ENCODE peak calls at places on chromosomes 5 and 9, in six cellular contexts. V, P, S, T, W and R are unnamed samples.

GRCh38 chr5:105503950-105504349 is 1941.4 kb upstream of the NUDT12 start:
- DNase-seq in S (no peak), W (no peak), P (no peak), T (no peak), V (no peak), R (no peak)

GRCh38 chr5:149371296-149371962 is 7.7 kb downstream of the IL17B start:
- DNase-seq in T (peak; percentile 60), V (no peak), W (peak; percentile 79), P (peak; percentile 65), S (peak; percentile 32), R (peak; percentile 30)

GRCh38 chr5:93723005-93723404 is 18.4 kb downstream of the POU5F2 start:
- DNase-seq in W (no peak), S (peak; percentile 33), P (no peak), T (no peak), V (no peak), R (no peak)

GRCh38 chr5:31554552-31554951 is 22.5 kb downstream of the C5orf22 start:
- DNase-seq in W (no peak), S (no peak), P (no peak), T (no peak), V (no peak), R (no peak)

GRCh38 chr9:89676281-89676680 is 71.5 kb downstream of the GADD45G start:
- DNase-seq in T (peak; percentile 96), W (peak; percentile 90), S (no peak), V (no peak), P (no peak), R (no peak)

GRCh38 chr5:181207214-181207959 is 2.4 kb upstream of the TRIM7 start:
- DNase-seq in V (peak; percentile 80), W (peak; percentile 86), P (peak; percentile 83), S (peak; percentile 92), T (peak; percentile 72), R (no peak)

GRCh38 chr5:142120247-142120935 is 11.8 kb downstream of the NDFIP1 start:
- DNase-seq in W (no peak), P (no peak), S (peak; percentile 19), T (no peak), V (no peak), R (no peak)

GRCh38 chr5:140039561-140039960 is 3.5 kb downstream of the NRG2 start:
- DNase-seq in V (no peak), T (no peak), S (no peak), P (no peak), W (no peak), R (no peak)

GRCh38 chr9:119284118-119284517 is 85.1 kb downstream of the BRINP1 start:
- DNase-seq in S (no peak), T (no peak), V (no peak), W (no peak), P (no peak), R (no peak)

GRCh38 chr5:126575644-126576043 is 19.4 kb downstream of the ALDH7A1 start:
- DNase-seq in S (no peak), P (no peak), V (no peak), T (no peak), W (no peak), R (no peak)

DNA sequence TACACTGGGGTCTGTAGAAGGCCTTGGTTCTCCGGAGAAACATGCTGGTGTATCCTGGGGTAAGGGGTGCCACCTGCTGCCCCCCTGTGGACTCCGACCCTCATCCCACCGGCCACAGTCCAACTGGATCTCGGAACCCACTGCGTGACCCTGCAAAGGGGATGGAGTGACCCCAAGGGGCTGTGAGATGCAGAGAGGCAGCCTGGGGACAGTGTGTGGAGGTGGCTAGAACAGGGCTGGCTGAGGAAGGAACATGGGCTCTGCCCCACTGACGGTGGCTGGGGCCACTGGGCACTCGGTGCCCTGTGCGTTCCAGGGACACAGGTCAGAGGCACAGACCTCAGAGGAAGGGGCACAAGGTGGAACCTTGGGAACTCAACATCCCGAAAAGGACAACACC is 2.3 kb downstream of the NACC2 start:
- DNase-seq in P (peak; percentile 8), T (no peak), V (no peak), W (no peak), S (no peak), R (no peak)
- TF ChIP-seq CTCF in P (no peak), T (no peak), V (no peak), W (peak; percentile 6), S (no peak), R (no peak)

GRCh38 chr5:172764861-172765765 is 5.9 kb downstream of the DUSP1 start:
- DNase-seq in S (peak; percentile 100), V (peak; percentile 99), T (peak; percentile 98), P (peak; percentile 99), W (peak; percentile 96), R (peak; percentile 90)
- TF ChIP-seq CTCF in S (no peak), V (no peak), T (no peak), P (no peak), W (no peak), R (no peak)

GRCh38 chr5:160619381-160619780 is 197.7 kb downstream of the PTTG1 start:
- DNase-seq in W (no peak), V (no peak), T (no peak), S (no peak), P (no peak), R (no peak)

GRCh38 chr5:160621503-160621902 is 199.8 kb downstream of the PTTG1 start:
- DNase-seq in T (no peak), W (no peak), S (no peak), V (no peak), P (no peak), R (no peak)

GRCh38 chr5:160616712-160617497 is 195.2 kb downstream of the PTTG1 start:
- DNase-seq in P (no peak), T (no peak), S (no peak), V (no peak), W (no peak), R (no peak)

DNA sequence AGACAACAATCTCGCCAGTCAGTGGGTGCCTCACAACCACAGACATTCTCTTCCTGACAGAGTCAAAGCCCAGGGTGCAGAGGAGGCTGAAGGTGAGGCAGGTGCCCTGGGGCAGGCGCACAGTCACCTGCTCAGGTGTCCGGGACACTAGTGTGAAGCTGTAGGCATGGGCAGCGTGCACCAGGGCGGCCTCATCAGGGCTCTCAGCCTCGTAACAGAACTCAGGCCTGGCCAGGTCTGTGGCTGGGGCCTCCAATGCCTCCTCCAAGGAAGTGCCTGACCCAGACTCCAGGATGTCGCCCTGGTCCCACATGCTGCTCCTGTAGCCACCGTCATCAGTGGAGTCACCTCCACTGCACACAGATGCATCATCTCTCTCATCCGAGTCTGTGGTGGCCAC is 198.7 kb downstream of the PTTG1 start:
- DNase-seq in V (no peak), W (no peak), P (no peak), S (no peak), T (no peak), R (no peak)
- TF ChIP-seq CTCF in V (no peak), W (no peak), P (no peak), S (no peak), T (no peak), R (no peak)

GRCh38 chr9:71816782-71817549 is 48.7 kb upstream of the CEMIP2 start:
- DNase-seq in V (no peak), W (peak; percentile 69), T (peak; percentile 17), S (no peak), P (no peak), R (no peak)

GRCh38 chr9:71822935-71823334 is 54.6 kb upstream of the CEMIP2 start:
- DNase-seq in P (no peak), T (no peak), S (no peak), V (no peak), W (no peak), R (no peak)

GRCh38 chr9:71820516-71820915 is 52.2 kb upstream of the CEMIP2 start:
- DNase-seq in V (no peak), P (no peak), S (no peak), T (no peak), W (no peak), R (no peak)

GRCh38 chr9:71822455-71822854 is 54.1 kb upstream of the CEMIP2 start:
- DNase-seq in W (no peak), V (no peak), S (no peak), P (no peak), T (no peak), R (no peak)

GRCh38 chr9:71819115-71819739 is 50.9 kb upstream of the CEMIP2 start:
- DNase-seq in T (peak; percentile 48), P (peak; percentile 42), V (no peak), W (no peak), S (peak; percentile 36), R (peak; percentile 15)
- TF ChIP-seq CTCF in T (peak; percentile 74), P (peak; percentile 88), V (peak; percentile 69), W (peak; percentile 81), S (peak; percentile 93), R (peak; percentile 83)

DNA sequence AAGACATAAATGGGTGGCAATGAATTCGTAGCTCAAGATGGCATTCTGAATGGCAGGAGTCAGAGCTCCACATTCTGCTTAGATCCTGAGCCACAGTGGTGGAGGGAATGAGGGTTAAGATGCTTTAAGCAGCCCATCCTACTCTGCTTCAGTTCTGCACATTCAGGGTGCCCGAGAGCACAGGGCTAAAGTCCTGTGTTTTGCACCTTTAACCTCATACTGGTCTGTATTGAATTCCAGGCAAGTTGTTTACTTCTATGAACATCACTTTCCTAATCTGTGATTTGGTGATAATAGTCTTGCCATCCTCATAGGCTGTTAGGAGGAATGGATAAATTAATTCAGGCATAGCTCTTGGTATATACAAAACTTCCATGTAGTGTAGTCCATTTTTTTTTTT is 321.6 kb upstream of the CD180 start:
- DNase-seq in V (no peak), W (no peak), T (no peak), P (no peak), S (no peak), R (no peak)
- TF ChIP-seq CTCF in V (no peak), W (no peak), T (no peak), P (no peak), S (no peak), R (no peak)

DNA sequence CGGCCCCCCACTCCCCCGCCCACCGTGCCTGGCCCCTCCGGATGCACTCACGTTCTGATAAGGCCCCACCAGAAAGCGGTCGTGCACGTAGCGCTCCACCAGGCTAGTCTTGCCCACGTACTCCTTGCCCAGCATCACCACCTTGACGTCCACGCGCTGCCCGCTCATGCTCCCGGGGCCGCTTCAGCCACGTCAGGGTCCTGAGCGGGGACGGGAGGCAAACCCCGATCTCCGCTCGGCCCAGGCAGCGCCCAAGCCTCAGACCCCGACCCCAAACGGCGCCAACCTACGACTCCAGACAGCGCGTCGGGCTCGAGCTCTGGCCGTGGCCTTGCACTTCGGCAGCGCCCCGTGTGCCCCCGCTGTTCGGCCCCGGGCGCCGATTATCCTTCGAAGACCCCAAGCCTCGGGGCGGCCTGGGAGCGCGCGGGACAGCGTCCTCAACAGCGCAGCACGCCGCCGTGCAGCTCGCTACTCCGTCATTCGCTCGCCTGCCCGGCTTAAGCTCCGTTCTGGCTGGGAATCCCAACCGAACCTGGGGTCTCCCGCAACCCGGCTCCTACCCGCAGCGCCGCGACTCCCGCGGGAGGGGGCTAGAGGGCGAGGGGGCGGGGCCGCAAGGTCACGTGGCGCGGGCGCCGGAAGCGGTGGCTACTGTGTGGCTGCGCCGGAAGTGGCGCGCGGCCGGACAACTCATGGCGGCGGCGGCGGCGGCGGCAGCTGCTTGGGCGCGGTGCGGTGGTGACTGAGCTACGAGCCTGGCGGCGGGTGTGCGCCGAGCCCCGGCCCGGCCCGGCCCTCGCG is at the start of the genes PRELID1 and RAB24:
- DNase-seq in T (peak; percentile 88), W (peak; percentile 95), V (peak; percentile 48), S (peak; percentile 76), P (peak; percentile 82), R (peak; percentile 92)
- TF ChIP-seq CTCF in T (peak; percentile 34), W (peak; percentile 38), V (peak; percentile 27), S (peak; percentile 66), P (no peak), R (peak; percentile 45)